ENCODE peak calls at places on chromosomes 2 and 18, in nine cellular contexts. A is GM03348; F is stimulated activated CD4-positive, alpha-beta T cell treated with anti-CD3 and anti-CD28 coated beads, Interleukin-15, amount 100 ng/mL, for 24 hours; Q is NCI-H446; K is EH; M is DMS153; H is OCI-M1; J is transverse colon; B is dermis microvascular lymphatic vessel endothelial cell. V is an unnamed sample.

GRCh38 chr18:10965104-10965503 is 184.3 kb downstream of the PIEZO2 start:
- DNase-seq in A (no peak), F (no peak), Q (no peak), K (no peak), M (no peak), H (peak; percentile 43), J (no peak), B (no peak), V (no peak)

GRCh38 chr2:1633936-1634587 is 110.3 kb downstream of the PXDN start:
- DNase-seq in A (no peak), F (no peak), Q (no peak), K (no peak), M (no peak), H (no peak), J (no peak), B (no peak), V (no peak)

GRCh38 chr2:35067420-35067819 is 1288.2 kb upstream of the CRIM1 start:
- DNase-seq in A (no peak), F (no peak), Q (no peak), K (no peak), M (no peak), H (no peak), J (no peak), B (no peak), V (no peak)

GRCh38 chr2:151972176-151973012 is 126.5 kb downstream of the CACNB4 start:
- DNase-seq in A (no peak), F (no peak), Q (no peak), K (no peak), M (no peak), H (no peak), J (no peak), B (no peak), V (no peak)

GRCh38 chr2:97210336-97210735 is 97.4 kb downstream of the ANKRD36 start:
- DNase-seq in A (no peak), F (no peak), Q (no peak), K (no peak), M (no peak), H (no peak), J (no peak), B (peak; percentile 55), V (no peak)

GRCh38 chr18:36387296-36387695 is 89.8 kb downstream of the FHOD3 start:
- DNase-seq in A (no peak), F (no peak), Q (no peak), K (no peak), M (no peak), H (no peak), J (no peak), B (no peak), V (no peak)

GRCh38 chr2:21161122-21161521 is 37.4 kb downstream of the TDRD15 start:
- DNase-seq in A (no peak), F (no peak), Q (no peak), K (no peak), M (no peak), H (no peak), J (no peak), B (no peak), V (no peak)

GRCh38 chr2:43082111-43082877 is 144.1 kb downstream of the ZFP36L2 start:
- DNase-seq in A (peak; percentile 85), F (no peak), Q (no peak), K (peak; percentile 95), M (no peak), H (no peak), J (no peak), B (peak; percentile 88), V (peak; percentile 85)

GRCh38 chr2:238845583-238846480 is 2.1 kb upstream of the TWIST2 start:
- DNase-seq in A (no peak), F (no peak), Q (no peak), K (peak; percentile 62), M (no peak), H (no peak), J (no peak), B (no peak), V (no peak)

GRCh38 chr2:135791418-135792190 is 45.4 kb downstream of the LCT start:
- DNase-seq in A (no peak), F (no peak), Q (no peak), K (peak; percentile 64), M (no peak), H (no peak), J (no peak), B (no peak), V (peak; percentile 12)

GRCh38 chr2:201546576-201546975 is 95.0 kb downstream of the STRADB start:
- DNase-seq in A (peak; percentile 13), F (no peak), Q (no peak), K (peak; percentile 72), M (no peak), H (no peak), J (no peak), B (peak; percentile 40), V (peak; percentile 65)

GRCh38 chr18:25279961-25280360 is 72.0 kb downstream of the ZNF521 start:
- DNase-seq in A (no peak), F (no peak), Q (no peak), K (no peak), M (no peak), H (no peak), J (no peak), B (no peak), V (no peak)

GRCh38 chr2:146984014-146984413 is 860.8 kb upstream of the ACVR2A start:
- DNase-seq in A (no peak), F (no peak), Q (no peak), K (no peak), M (no peak), H (no peak), J (no peak), B (no peak), V (no peak)

GRCh38 chr18:21914739-21915319 is 174.2 kb downstream of the MIB1 start:
- DNase-seq in A (peak; percentile 70), F (no peak), Q (no peak), K (peak; percentile 51), M (peak; percentile 6), H (peak; percentile 74), J (peak; percentile 19), B (peak; percentile 76), V (peak; percentile 24)

GRCh38 chr2:84856785-84857184 is 24.1 kb downstream of the TRABD2A start:
- DNase-seq in A (no peak), F (peak; percentile 63), Q (no peak), K (no peak), M (no peak), H (peak; percentile 86), J (peak; percentile 32), B (no peak), V (no peak)

GRCh38 chr2:133390151-133390550 is 178.1 kb downstream of the NCKAP5 start:
- DNase-seq in A (peak; percentile 82), F (no peak), Q (no peak), K (peak; percentile 93), M (no peak), H (no peak), J (no peak), B (no peak), V (no peak)

GRCh38 chr18:51390695-51391094 is 193.2 kb upstream of the MEX3C start:
- DNase-seq in A (no peak), F (no peak), Q (no peak), K (no peak), M (no peak), H (no peak), J (no peak), B (no peak), V (no peak)

GRCh38 chr2:98020992-98021713 is 25.4 kb upstream of the TMEM131 start:
- DNase-seq in A (no peak), F (no peak), Q (peak; percentile 2), K (no peak), M (no peak), H (no peak), J (peak; percentile 82), B (no peak), V (no peak)

GRCh38 chr2:101265893-101266499 is 13.3 kb downstream of the CNOT11 start:
- DNase-seq in A (no peak), F (no peak), Q (no peak), K (no peak), M (no peak), H (no peak), J (peak; percentile 75), B (no peak), V (no peak)

V was measured in fibroblast of gingiva.